ENCODE peak calls at places on chromosomes 7 and 10, in ten cellular contexts. Z is mesendoderm; F is left ventricle myocardium inferior; O is brain microvascular endothelial cell; G is foreskin keratinocyte; C is hepatocyte; D is aorta; X is WERI-Rb-1; W is CD4-positive, alpha-beta T cell; E is tibial nerve. V is an unnamed sample.

GRCh38 chr10:72162978-72163377 is 52.8 kb upstream of the ANAPC16 start:
- DNase-seq in G (peak; percentile 95), E (no peak), F (no peak), D (no peak), W (no peak), Z (no peak), O (peak; percentile 35), C (no peak), X (no peak), V (no peak)

GRCh38 chr7:96786261-96786997 is 76.8 kb upstream of the SEM1 start:
- DNase-seq in E (no peak), G (peak; percentile 67), O (no peak), F (peak; percentile 19), D (no peak), Z (peak; percentile 62), X (no peak), W (no peak), C (peak; percentile 26), V (no peak)

GRCh38 chr7:17646181-17646956 is 293.9 kb downstream of the SNX13 start:
- DNase-seq in X (no peak), C (peak; percentile 37), E (no peak), F (no peak), O (no peak), Z (no peak), G (peak; percentile 61), D (no peak), W (no peak), V (no peak)

GRCh38 chr7:82185443-82185842 is 258.1 kb downstream of the CACNA2D1 start:
- DNase-seq in G (no peak), C (no peak), X (no peak), O (no peak), F (no peak), E (no peak), Z (no peak), W (no peak), D (no peak), V (no peak)

GRCh38 chr10:43955978-43956377 is 307.3 kb upstream of the ZNF32 start:
- DNase-seq in X (no peak), O (no peak), C (no peak), E (no peak), Z (no peak), G (no peak), F (no peak), D (no peak), W (no peak), V (no peak)

GRCh38 chr10:27599546-27599945 is 95.4 kb downstream of the RAB18 start:
- DNase-seq in D (no peak), Z (no peak), O (no peak), E (no peak), F (no peak), W (no peak), G (no peak), C (no peak), X (no peak), V (no peak)

GRCh38 chr7:151705744-151706567 is 171.0 kb downstream of the PRKAG2 start:
- DNase-seq in F (peak; percentile 15), O (peak; percentile 45), D (no peak), X (peak; percentile 61), C (peak; percentile 68), W (no peak), E (no peak), G (peak; percentile 79), Z (peak; percentile 87), V (no peak)

GRCh38 chr7:22586101-22586805 is 86.3 kb upstream of the STEAP1B start:
- DNase-seq in O (no peak), D (no peak), Z (no peak), C (no peak), F (no peak), E (no peak), G (no peak), X (no peak), W (no peak), V (no peak)

GRCh38 chr7:114822844-114823243 is 99.0 kb upstream of the MDFIC start:
- DNase-seq in Z (no peak), F (no peak), G (no peak), D (no peak), O (no peak), E (no peak), X (no peak), C (no peak), W (no peak), V (no peak)

GRCh38 chr7:114820993-114821945 is 100.6 kb upstream of the MDFIC start:
- DNase-seq in X (no peak), E (no peak), Z (no peak), W (no peak), C (peak; percentile 23), O (no peak), F (no peak), G (no peak), D (no peak), V (no peak)

GRCh38 chr7:114818501-114818900 is 103.4 kb upstream of the MDFIC start:
- DNase-seq in E (no peak), D (no peak), G (peak; percentile 85), Z (no peak), X (no peak), C (no peak), W (no peak), F (no peak), O (peak; percentile 70), V (no peak)

GRCh38 chr7:114822131-114822530 is 99.8 kb upstream of the MDFIC start:
- DNase-seq in C (no peak), W (no peak), E (no peak), F (no peak), X (no peak), D (no peak), O (no peak), G (no peak), Z (no peak), V (no peak)

GRCh38 chr7:114819629-114820362 is 102.1 kb upstream of the MDFIC start:
- DNase-seq in F (no peak), W (no peak), G (peak; percentile 99), E (no peak), O (peak; percentile 93), Z (no peak), C (peak; percentile 82), D (no peak), X (no peak), V (no peak)
- H3K27ac ChIP-seq in F (no peak overlapping the region), W (no peak overlapping the region), G (peak overlapping the region; percentile 69), E (no peak overlapping the region), O (peak overlapping the region; percentile 69), Z (no peak overlapping the region), C (peak overlapping the region; percentile 55), D (no peak overlapping the region), X (no peak overlapping the region), V (no peak overlapping the region)

GRCh38 chr7:143979359-143979758 is 20.8 kb upstream of the OR6B1 start:
- DNase-seq in O (peak; percentile 47), W (no peak), Z (peak; percentile 33), F (no peak), E (no peak), X (no peak), G (peak; percentile 62), D (no peak), C (no peak), V (no peak)

GRCh38 chr7:143983960-143984359 is 16.2 kb upstream of the OR6B1 start:
- DNase-seq in F (no peak), W (no peak), G (no peak), C (no peak), E (no peak), D (no peak), X (no peak), Z (no peak), O (no peak), V (no peak)

GRCh38 chr7:143978585-143978984 is 21.5 kb upstream of the OR6B1 start:
- DNase-seq in D (no peak), W (no peak), C (no peak), E (no peak), X (no peak), O (no peak), Z (no peak), F (no peak), G (no peak), V (no peak)

GRCh38 chr7:143980746-143981510 is 19.2 kb upstream of the OR6B1 start:
- DNase-seq in G (peak; percentile 26), O (no peak), C (no peak), X (no peak), Z (peak; percentile 32), E (no peak), F (no peak), D (no peak), W (no peak), V (no peak)

GRCh38 chr7:143979999-143980398 is 20.1 kb upstream of the OR6B1 start:
- DNase-seq in F (no peak), E (no peak), C (no peak), Z (no peak), W (no peak), X (no peak), G (no peak), O (no peak), D (no peak), V (no peak)
- H3K27ac ChIP-seq in F (no peak overlapping the region), E (no peak overlapping the region), C (no peak overlapping the region), Z (no peak overlapping the region), W (no peak overlapping the region), X (no peak overlapping the region), G (peak overlapping the region; percentile 2), O (peak overlapping the region; percentile 63), D (no peak overlapping the region), V (no peak overlapping the region)

DNA sequence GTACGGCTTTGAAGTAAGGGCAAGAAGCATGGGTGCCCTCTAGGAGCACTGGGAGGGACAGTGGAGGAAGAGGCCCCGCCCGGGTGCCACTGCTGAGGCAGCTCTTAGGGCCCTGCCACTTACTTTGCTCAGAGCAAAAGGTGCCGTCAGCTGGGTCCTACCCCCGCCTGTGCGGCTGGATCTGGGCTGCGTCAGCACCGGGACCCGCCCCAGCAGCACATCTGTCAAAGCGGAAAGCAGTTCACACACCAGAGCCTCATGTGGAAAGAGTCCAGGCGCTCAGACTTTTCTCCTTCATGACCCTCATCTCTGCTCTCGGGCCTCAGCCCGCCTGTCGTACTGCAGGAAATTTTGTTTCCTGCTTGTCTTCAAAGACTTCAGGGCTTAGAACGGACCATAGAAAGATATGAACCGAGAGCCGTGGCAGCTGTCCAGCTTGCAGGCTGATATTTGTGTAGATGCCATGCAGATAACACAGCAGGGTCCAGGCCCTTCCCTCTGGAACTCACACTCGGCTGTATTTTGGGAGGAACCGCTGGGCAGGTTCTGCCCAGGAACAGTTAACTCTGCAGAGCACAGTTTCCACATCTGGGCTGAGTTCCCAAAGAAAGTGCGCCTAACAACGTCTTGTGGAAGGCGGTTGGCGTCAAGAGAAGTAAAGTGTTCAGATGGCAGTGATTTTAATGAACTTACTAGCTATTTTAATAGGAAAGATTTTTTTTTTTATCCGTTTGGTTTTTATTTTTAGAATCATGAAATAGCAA is 44.3 kb upstream of the PRKAR1B start:
- DNase-seq in G (no peak), C (peak; percentile 84), O (peak; percentile 28), X (no peak), F (peak; percentile 80), Z (no peak), E (peak; percentile 40), D (peak; percentile 88), W (no peak), V (peak; percentile 95)
- H3K27ac ChIP-seq in G (no peak overlapping the region), C (peak overlapping the region; percentile 90), O (no peak overlapping the region), X (no peak overlapping the region), F (peak overlapping the region; percentile 82), Z (no peak overlapping the region), E (peak overlapping the region; percentile 64), D (peak overlapping the region; percentile 69), W (no peak overlapping the region), V (peak overlapping the region; percentile 92)

DNA sequence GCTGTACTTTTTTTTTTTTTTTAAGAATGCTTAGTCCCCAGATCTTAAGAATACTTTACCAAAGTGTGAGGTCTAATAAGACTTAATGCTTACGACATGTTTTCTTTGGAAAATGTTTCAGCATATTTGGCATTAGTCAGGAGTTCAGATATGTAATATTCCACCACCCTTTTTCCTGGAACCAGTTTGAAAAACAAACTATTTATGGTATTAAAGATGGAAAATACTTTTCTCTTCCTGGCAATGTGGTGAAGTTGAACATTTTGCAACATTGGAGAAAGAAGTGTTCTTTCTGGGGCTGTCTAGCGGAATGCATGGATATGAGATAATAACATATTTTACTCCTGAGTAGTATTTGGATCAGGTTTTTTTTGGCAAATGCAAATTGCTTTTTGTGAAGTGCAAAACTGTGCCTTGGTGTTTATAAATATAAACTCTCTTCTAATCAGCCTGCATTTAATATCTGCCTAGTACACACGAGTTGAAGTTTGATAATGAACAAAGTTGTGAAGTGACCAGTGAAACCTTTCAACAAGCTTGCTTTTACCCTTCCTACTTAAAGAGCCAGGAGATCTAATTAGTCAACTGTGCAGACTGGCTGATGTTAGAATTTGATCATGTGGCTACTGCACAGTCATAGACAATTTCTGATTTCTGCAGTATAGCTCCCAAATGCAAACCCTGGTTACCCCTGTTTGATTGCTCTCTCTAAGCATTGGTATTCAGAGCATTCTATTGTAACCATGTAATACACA is 20.9 kb downstream of the MAP3K8 start:
- DNase-seq in C (peak; percentile 28), W (no peak), F (no peak), G (no peak), D (no peak), O (peak; percentile 72), X (no peak), E (no peak), Z (no peak), V (no peak)
- H3K27ac ChIP-seq in C (peak overlapping the region; percentile 76), W (no peak overlapping the region), F (peak overlapping the region; percentile 85), G (no peak overlapping the region), D (peak overlapping the region; percentile 64), O (peak overlapping the region; percentile 81), X (no peak overlapping the region), E (peak overlapping the region; percentile 91), Z (no peak overlapping the region), V (no peak overlapping the region)

V was measured in kidney.